ENCODE peak calls at places on chromosomes 3 and 15, in four cellular contexts. U is AG04449, Q is cardiac muscle cell, P is stomach. T is an unnamed sample.

GRCh38 chr3:121834079-121834730 is 655 bp downstream of the IQCB1 start:
- DNase-seq in Q (peak; percentile 26), U (no peak), P (no peak), T (peak; percentile 30)

GRCh38 chr15:51751687-51752683 is 588 bp downstream of the TMOD2 start:
- DNase-seq in P (peak; percentile 33), Q (peak; percentile 57), U (no peak), T (peak; percentile 56)

GRCh38 chr15:39855400-39855799 is 64.7 kb downstream of the GPR176 start:
- DNase-seq in Q (no peak), U (no peak), P (no peak), T (no peak)

GRCh38 chr15:67101981-67102929 is 36.9 kb downstream of the SMAD3 start:
- DNase-seq in U (peak; percentile 79), Q (no peak), P (no peak), T (peak; percentile 67)

GRCh38 chr15:36090276-36090946 is 489.0 kb upstream of the CDIN1 start:
- DNase-seq in Q (no peak), U (no peak), P (no peak), T (no peak)

GRCh38 chr3:71680588-71680987 is 44.6 kb downstream of the EIF4E3 start:
- DNase-seq in P (no peak), U (no peak), Q (no peak), T (no peak)

GRCh38 chr15:33226559-33227181 is 32.2 kb upstream of the FMN1 start:
- DNase-seq in P (peak; percentile 66), Q (peak; percentile 82), U (no peak), T (no peak)

GRCh38 chr3:2420919-2421318 is 322.3 kb downstream of the CNTN4 start:
- DNase-seq in Q (no peak), P (no peak), U (no peak), T (no peak)

GRCh38 chr3:86914651-86915050 is 76.3 kb downstream of the VGLL3 start:
- DNase-seq in P (no peak), U (no peak), Q (no peak), T (no peak)

GRCh38 chr3:42490243-42490642 is 12.2 kb upstream of the VIPR1 start:
- DNase-seq in U (no peak), P (peak; percentile 97), Q (peak; percentile 29), T (no peak)

GRCh38 chr3:136891934-136892855 is 30.2 kb downstream of the NCK1 start:
- DNase-seq in U (no peak), Q (no peak), P (no peak), T (no peak)

GRCh38 chr3:117059990-117060338 is 350.4 kb downstream of the TUSC7 start:
- DNase-seq in P (no peak), U (no peak), Q (no peak), T (no peak)

GRCh38 chr3:52435246-52436101 is 9.4 kb downstream of the SEMA3G start:
- DNase-seq in Q (no peak), U (no peak), P (no peak), T (no peak)

GRCh38 chr3:27721717-27722564 is at the start of gene EOMES:
- DNase-seq in Q (peak; percentile 60), U (no peak), P (peak; percentile 47), T (peak; percentile 79)

GRCh38 chr3:46278816-46279672 is 36.8 kb downstream of the CCR3 start:
- DNase-seq in Q (no peak), P (no peak), U (no peak), T (no peak)

GRCh38 chr3:188170461-188171459 is 16.8 kb downstream of the LPP start:
- DNase-seq in Q (no peak), P (no peak), U (no peak), T (no peak)

GRCh38 chr15:39529457-39529856 is 51.4 kb upstream of the THBS1 start:
- DNase-seq in Q (no peak), U (no peak), P (no peak), T (no peak)

GRCh38 chr15:29765898-29766537 is 56.2 kb downstream of the TJP1 start:
- DNase-seq in U (no peak), Q (no peak), P (no peak), T (no peak)

GRCh38 chr3:169476289-169476688 is 187.2 kb downstream of the MECOM start:
- DNase-seq in P (no peak), U (no peak), Q (no peak), T (no peak)

GRCh38 chr15:57427367-57427821 is 51.1 kb downstream of the CGNL1 start:
- DNase-seq in U (no peak), P (no peak), Q (peak; percentile 81), T (no peak)

GRCh38 chr3:148827585-148827984 is at the start of gene CPB1:
- DNase-seq in P (no peak), U (no peak), Q (no peak), T (no peak)

GRCh38 chr3:57164217-57164605 is 942 bp downstream of the IL17RD start:
- DNase-seq in Q (peak; percentile 44), P (peak; percentile 29), U (no peak), T (no peak)

GRCh38 chr3:127083778-127084355 is 101.0 kb downstream of the PLXNA1 start:
- DNase-seq in U (no peak), P (no peak), Q (no peak), T (no peak)

GRCh38 chr15:69156726-69157381 is 3.6 kb upstream of the GLCE start:
- DNase-seq in P (no peak), Q (peak; percentile 3), U (no peak), T (no peak)

GRCh38 chr3:59084598-59084997 is 34.8 kb upstream of the CFAP20DC start:
- DNase-seq in P (no peak), Q (no peak), U (no peak), T (no peak)

GRCh38 chr15:69373406-69373805 is 40.7 kb upstream of the KIF23 start:
- DNase-seq in U (no peak), Q (no peak), P (no peak), T (no peak)

GRCh38 chr3:24494616-24495333 is at the start of gene THRB:
- DNase-seq in Q (peak; percentile 75), U (no peak), P (peak; percentile 74), T (peak; percentile 59)

GRCh38 chr15:85800460-85801123 is 5.9 kb upstream of the KLHL25 start:
- DNase-seq in Q (no peak), P (peak; percentile 91), U (no peak), T (no peak)
- TF ChIP-seq CTCF in Q (no peak), P (peak; percentile 46), U (no peak), T (no peak)

DNA sequence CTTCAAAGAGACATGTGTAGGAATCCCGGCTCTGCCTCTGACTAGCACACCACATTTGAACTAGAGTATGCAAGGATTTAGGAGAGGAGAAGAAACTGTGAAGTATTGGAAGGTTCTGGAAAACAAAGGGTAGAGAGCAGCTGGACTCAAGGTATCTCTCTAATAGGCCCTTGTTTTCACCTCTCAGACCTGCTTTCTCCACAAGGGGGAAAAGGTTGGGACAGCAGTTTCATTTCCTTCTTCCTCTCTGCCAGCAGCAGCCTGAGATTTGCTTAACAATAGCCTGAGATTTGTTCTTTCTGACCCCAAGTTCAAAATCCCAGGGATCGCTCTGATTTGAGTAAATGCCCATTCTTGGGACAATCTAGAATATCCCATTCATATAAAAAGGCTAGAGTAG is 430.6 kb upstream of the MCTP2 start:
- DNase-seq in Q (no peak), P (no peak), U (no peak), T (no peak)
- TF ChIP-seq CTCF in Q (no peak), P (no peak), U (no peak), T (no peak)

GRCh38 chr3:84974347-84974746 is 15.6 kb downstream of the CADM2 start:
- DNase-seq in Q (no peak), U (no peak), P (no peak), T (no peak)
- TF ChIP-seq CTCF in Q (no peak), U (no peak), P (no peak), T (no peak)

GRCh38 chr3:179330438-179330837 is 7.6 kb downstream of the ZNF639 start:
- DNase-seq in Q (no peak), P (no peak), U (no peak), T (no peak)
- TF ChIP-seq CTCF in Q (no peak), P (no peak), U (no peak), T (no peak)

DNA sequence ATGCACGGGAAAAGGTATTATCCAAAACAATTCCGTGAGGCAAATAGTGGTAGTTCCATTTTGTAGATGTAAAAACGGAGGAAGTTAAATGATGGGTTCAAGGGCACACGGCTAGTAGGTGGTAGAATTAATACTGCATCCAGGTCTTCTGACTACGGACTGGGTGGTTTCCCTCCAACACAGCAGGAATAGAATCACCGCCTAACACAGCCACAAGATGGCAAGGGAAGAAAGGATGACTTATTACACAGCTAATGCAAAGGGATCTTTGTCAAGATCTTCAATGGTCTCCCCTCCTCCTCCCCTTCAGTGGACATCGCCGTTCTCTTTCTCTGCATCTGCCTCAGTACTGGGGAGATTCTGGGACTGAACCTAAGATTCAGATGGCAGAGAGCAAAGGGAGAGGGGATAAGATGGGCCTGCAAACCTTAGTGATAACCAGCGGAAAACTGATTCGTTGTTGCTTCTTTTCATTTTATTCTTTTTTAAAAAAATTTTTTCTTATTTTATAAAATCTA is 574 bp upstream of the TOPBP1 start:
- DNase-seq in Q (no peak), P (no peak), U (no peak), T (peak; percentile 63)
- TF ChIP-seq CTCF in Q (no peak), P (no peak), U (no peak), T (no peak)

GRCh38 chr3:18424213-18424861 is 802 bp downstream of the SATB1 start:
- DNase-seq in Q (no peak), U (no peak), P (no peak), T (no peak)
- TF ChIP-seq CTCF in Q (no peak), U (no peak), P (no peak), T (no peak)

GRCh38 chr3:113051827-113052226 is 61.0 kb downstream of the GTPBP8 start:
- DNase-seq in P (no peak), Q (no peak), U (no peak), T (no peak)

GRCh38 chr3:113053169-113053568 is 62.4 kb downstream of the GTPBP8 start:
- DNase-seq in U (no peak), P (no peak), Q (no peak), T (no peak)

GRCh38 chr3:113057117-113057516 is 66.3 kb downstream of the GTPBP8 start:
- DNase-seq in P (no peak), U (no peak), Q (no peak), T (peak; percentile 54)

GRCh38 chr3:113055201-113055600 is 64.4 kb downstream of the GTPBP8 start:
- DNase-seq in Q (no peak), P (no peak), U (no peak), T (no peak)

GRCh38 chr3:113054552-113054951 is 63.8 kb downstream of the GTPBP8 start:
- DNase-seq in U (peak; percentile 63), P (no peak), Q (no peak), T (no peak)
- TF ChIP-seq CTCF in U (no peak), P (no peak), Q (peak; percentile 40), T (no peak)

GRCh38 chr3:31091748-31092147 is 197.3 kb upstream of the GADL1 start:
- DNase-seq in P (no peak), Q (no peak), U (no peak), T (no peak)
- TF ChIP-seq CTCF in P (no peak), Q (no peak), U (no peak), T (no peak)

T was measured in GM20000.